ENCODE peak calls at places on chromosome 14, in nine cellular contexts. Y is T-helper 2 cell; O is lung; U is stimulated activated CD8-positive, alpha-beta memory T cell treated with anti-CD3 and anti-CD28 coated beads, Interleukin-7, amount 100 ng/mL, for 1 hour; R is AG09319; F is natural killer cell; B is progenitor cell of endocrine pancreas; D is A549; Q is RKO. N is an unnamed sample.

GRCh38 chr14:103418508-103418818 is 33.2 kb downstream of the MARK3 start:
- DNase-seq in O (peak), Q (no peak), U (no peak), F (no peak), Y (no peak), R (no peak), B (no peak), D (no peak), N (no peak)

GRCh38 chr14:33408291-33408690 is 469.6 kb downstream of the NPAS3 start:
- DNase-seq in D (no peak), O (no peak), F (no peak), Q (no peak), Y (no peak), U (no peak), R (no peak), B (no peak), N (no peak)

GRCh38 chr14:61397607-61398006 is 76.2 kb downstream of the PRKCH start:
- DNase-seq in F (no peak), Y (no peak), U (no peak), Q (no peak), O (no peak), R (no peak), B (no peak), D (no peak), N (no peak)

GRCh38 chr14:59328410-59328809 is 136.8 kb downstream of the GPR135 start:
- DNase-seq in Y (no peak), D (peak), U (no peak), O (no peak), B (no peak), F (no peak), R (no peak), Q (no peak), N (no peak)

GRCh38 chr14:72605096-72605920 is 288.6 kb downstream of the DPF3 start:
- DNase-seq in U (no peak), R (no peak), Q (no peak), Y (no peak), B (no peak), F (peak), O (no peak), D (no peak), N (no peak)

GRCh38 chr14:69226736-69227135 is 33.2 kb upstream of the GALNT16 start:
- DNase-seq in F (no peak), O (no peak), U (no peak), Y (no peak), R (no peak), B (no peak), Q (peak), D (no peak), N (no peak)

GRCh38 chr14:74936151-74936550 is 13.1 kb upstream of the RPS6KL1 start:
- DNase-seq in F (no peak), Q (no peak), R (no peak), U (no peak), D (no peak), B (no peak), Y (no peak), O (no peak), N (no peak)

GRCh38 chr14:74573421-74574091 is 38.5 kb downstream of the LTBP2 start:
- DNase-seq in Q (no peak), B (no peak), Y (no peak), U (no peak), F (no peak), R (no peak), O (no peak), D (no peak), N (no peak)